ENCODE peak calls at places on chromosomes 11 and 22, in four cellular contexts. I is NCI-H774; Z is CD4-positive, alpha-beta T cell; X is Kasumi-1. M is an unnamed sample.

GRCh38 chr11:73551697-73552096 is 46.2 kb downstream of the FAM168A start:
- DNase-seq in I (no peak), Z (no peak), X (no peak), M (no peak)

GRCh38 chr11:107836811-107837210 is 21.8 kb downstream of the SLC35F2 start:
- DNase-seq in I (no peak), Z (no peak), X (no peak), M (no peak)

GRCh38 chr22:48906177-48906835 is 921.4 kb downstream of the BRD1 start:
- DNase-seq in I (no peak), Z (no peak), X (no peak), M (no peak)

GRCh38 chr11:79727221-79727620 is 286.4 kb upstream of the TENM4 start:
- DNase-seq in I (no peak), Z (no peak), X (no peak), M (no peak)

GRCh38 chr22:32665676-32666075 is 135.8 kb upstream of the TIMP3 start:
- DNase-seq in I (no peak), Z (no peak), X (no peak), M (no peak)

GRCh38 chr22:48945621-48946458 is 881.8 kb downstream of the BRD1 start:
- DNase-seq in I (no peak), Z (no peak), X (no peak), M (no peak)

GRCh38 chr22:38239101-38239761 is 33.6 kb downstream of the TMEM184B start:
- DNase-seq in I (no peak), Z (no peak), X (no peak), M (peak)

GRCh38 chr11:30326114-30326783 is 3.3 kb downstream of the ARL14EP start:
- DNase-seq in I (no peak), Z (no peak), X (peak), M (no peak)

GRCh38 chr22:22034469-22035132 is 52.0 kb upstream of the TOP3B start:
- DNase-seq in I (no peak), Z (no peak), X (no peak), M (no peak)

GRCh38 chr11:122240621-122241020 is 124.6 kb upstream of the BLID start:
- DNase-seq in I (no peak), Z (no peak), X (no peak), M (no peak)

GRCh38 chr22:26086359-26086758 is 82.9 kb upstream of the SEZ6L start:
- DNase-seq in I (no peak), Z (no peak), X (peak), M (no peak)

GRCh38 chr11:128492461-128492860 is 94.9 kb downstream of the ETS1 start:
- DNase-seq in I (no peak), Z (no peak), X (no peak), M (no peak)

GRCh38 chr11:124625504-124626168 is 3.0 kb downstream of the TBRG1 start:
- DNase-seq in I (no peak), Z (no peak), X (no peak), M (no peak)

GRCh38 chr22:49930596-49931412 is 12.4 kb downstream of the CRELD2 start:
- DNase-seq in I (peak), Z (peak), X (peak), M (no peak)

GRCh38 chr11:47837929-47838328 is 10.2 kb downstream of the NUP160 start:
- DNase-seq in I (no peak), Z (no peak), X (no peak), M (no peak)

GRCh38 chr11:47035108-47035507 is 98.5 kb downstream of the CSTPP1 start:
- DNase-seq in I (no peak), Z (no peak), X (no peak), M (no peak)

M was measured in H54.